ENCODE peak calls at places on chromosomes 5 and 9, in nine cellular contexts. Z is foreskin fibroblast, C is esophagus squamous epithelium, W is neural progenitor cell, J is AG04449, T is ovary, L is psoas muscle, X is lung, F is mammary epithelial cell. P is an unnamed sample.

GRCh38 chr9:109816490-109816889 is 36.5 kb downstream of the PALM2AKAP2 start:
- DNase-seq in X (no peak), Z (peak), J (peak), W (no peak), L (no peak), F (peak), C (no peak), T (no peak), P (peak)

GRCh38 chr9:124835026-124835501 is 18.2 kb upstream of the WDR38 start:
- DNase-seq in J (no peak), X (no peak), T (peak), W (no peak), F (peak), L (peak), Z (no peak), C (no peak), P (no peak)

GRCh38 chr5:63959177-63959982 is 2.9 kb downstream of the HTR1A start:
- DNase-seq in Z (no peak), J (no peak), X (no peak), C (no peak), T (peak), W (peak), F (peak), L (no peak), P (no peak)

GRCh38 chr5:38291355-38291754 is 33.0 kb downstream of the EGFLAM start:
- DNase-seq in L (no peak), C (no peak), F (peak), T (no peak), W (no peak), J (no peak), Z (no peak), X (no peak), P (no peak)

GRCh38 chr9:116165912-116166311 is 12.3 kb downstream of the PAPPA start:
- DNase-seq in W (no peak), L (no peak), C (no peak), F (no peak), J (no peak), T (no peak), Z (no peak), X (no peak), P (no peak)

GRCh38 chr9:114746591-114746990 is 59.2 kb downstream of the TNFSF15 start:
- DNase-seq in Z (peak), J (no peak), W (peak), L (no peak), C (no peak), F (no peak), T (no peak), X (no peak), P (peak)

GRCh38 chr5:174410716-174411512 is 313.5 kb upstream of the MSX2 start:
- DNase-seq in T (no peak), L (no peak), J (no peak), Z (no peak), C (no peak), F (no peak), X (no peak), W (no peak), P (no peak)

GRCh38 chr9:72733896-72734295 is 212.5 kb downstream of the TMC1 start:
- DNase-seq in F (no peak), T (no peak), C (no peak), L (no peak), Z (no peak), J (no peak), W (no peak), X (no peak), P (no peak)

GRCh38 chr5:2848634-2849033 is 97.2 kb upstream of the IRX2 start:
- DNase-seq in L (no peak), Z (no peak), X (no peak), T (no peak), W (peak), J (no peak), C (no peak), F (peak), P (no peak)

GRCh38 chr5:177362871-177363507 is 5.3 kb downstream of the RGS14 start:
- DNase-seq in L (peak), X (peak), J (no peak), C (no peak), F (peak), T (peak), W (peak), Z (peak), P (peak)

GRCh38 chr9:89738137-89738932 is 133.5 kb downstream of the GADD45G start:
- DNase-seq in L (no peak), X (no peak), F (no peak), T (no peak), Z (no peak), J (no peak), C (no peak), W (peak), P (no peak)

GRCh38 chr5:6633469-6634326 is 458 bp downstream of the SRD5A1 start:
- DNase-seq in L (no peak), W (peak), Z (peak), F (peak), C (no peak), X (peak), T (no peak), J (no peak), P (no peak)

GRCh38 chr5:34905564-34905963 is 9.7 kb downstream of the RAD1 start:
- DNase-seq in T (no peak), F (no peak), X (no peak), L (no peak), W (no peak), Z (peak), C (no peak), J (no peak), P (no peak)

GRCh38 chr9:87854563-87854962 is 28.1 kb upstream of the SPATA31E1 start:
- DNase-seq in F (no peak), T (no peak), W (no peak), X (no peak), Z (no peak), J (no peak), C (no peak), L (no peak), P (no peak)

GRCh38 chr5:141476132-141476909 is 555 bp downstream of the PCDHGC3 start:
- DNase-seq in C (no peak), L (peak), T (peak), X (no peak), J (peak), W (peak), F (peak), Z (peak), P (peak)

GRCh38 chr9:3277200-3277599 is 248.6 kb downstream of the RFX3 start:
- DNase-seq in X (no peak), W (no peak), Z (no peak), C (no peak), F (no peak), L (no peak), J (no peak), T (no peak), P (no peak)
- H3K4me3 ChIP-seq in X (no peak), W (no peak), Z (no peak), C (no peak), F (no peak), L (no peak), J (no peak), T (no peak), P (no peak)

GRCh38 chr9:70765935-70766334 is 351.5 kb upstream of the KLF9 start:
- DNase-seq in F (no peak), Z (no peak), X (no peak), J (no peak), L (no peak), C (no peak), T (no peak), W (no peak), P (no peak)

GRCh38 chr9:70761139-70761538 is 346.7 kb upstream of the KLF9 start:
- DNase-seq in X (no peak), Z (no peak), T (no peak), C (no peak), L (no peak), W (no peak), F (no peak), J (no peak), P (no peak)

DNA sequence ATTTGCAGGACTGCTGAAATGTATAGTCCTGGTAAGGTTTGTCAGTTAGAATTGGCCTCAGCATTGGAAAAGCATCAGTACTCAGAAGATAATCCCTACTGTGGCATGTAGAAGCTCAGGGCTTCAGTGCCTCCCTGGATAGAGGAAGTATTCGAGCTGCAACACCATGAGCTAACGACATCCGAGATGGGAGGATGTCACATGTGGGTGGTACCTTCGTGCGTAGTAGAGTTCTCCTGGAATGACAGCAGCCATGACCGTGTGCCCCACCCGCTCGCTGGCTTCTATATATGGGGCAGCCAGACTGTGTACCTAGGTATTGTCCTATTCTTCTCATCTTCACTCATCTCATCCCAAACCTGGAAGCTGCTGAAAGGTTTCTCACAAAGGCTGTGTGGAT is 345.8 kb upstream of the KLF9 start:
- DNase-seq in X (no peak), J (no peak), Z (no peak), F (no peak), T (no peak), C (no peak), L (no peak), W (no peak), P (no peak)
- TF ChIP-seq CTCF in X (no peak), J (no peak), Z (no peak), F (no peak), T (no peak), C (no peak), L (no peak), W (no peak), P (no peak)

DNA sequence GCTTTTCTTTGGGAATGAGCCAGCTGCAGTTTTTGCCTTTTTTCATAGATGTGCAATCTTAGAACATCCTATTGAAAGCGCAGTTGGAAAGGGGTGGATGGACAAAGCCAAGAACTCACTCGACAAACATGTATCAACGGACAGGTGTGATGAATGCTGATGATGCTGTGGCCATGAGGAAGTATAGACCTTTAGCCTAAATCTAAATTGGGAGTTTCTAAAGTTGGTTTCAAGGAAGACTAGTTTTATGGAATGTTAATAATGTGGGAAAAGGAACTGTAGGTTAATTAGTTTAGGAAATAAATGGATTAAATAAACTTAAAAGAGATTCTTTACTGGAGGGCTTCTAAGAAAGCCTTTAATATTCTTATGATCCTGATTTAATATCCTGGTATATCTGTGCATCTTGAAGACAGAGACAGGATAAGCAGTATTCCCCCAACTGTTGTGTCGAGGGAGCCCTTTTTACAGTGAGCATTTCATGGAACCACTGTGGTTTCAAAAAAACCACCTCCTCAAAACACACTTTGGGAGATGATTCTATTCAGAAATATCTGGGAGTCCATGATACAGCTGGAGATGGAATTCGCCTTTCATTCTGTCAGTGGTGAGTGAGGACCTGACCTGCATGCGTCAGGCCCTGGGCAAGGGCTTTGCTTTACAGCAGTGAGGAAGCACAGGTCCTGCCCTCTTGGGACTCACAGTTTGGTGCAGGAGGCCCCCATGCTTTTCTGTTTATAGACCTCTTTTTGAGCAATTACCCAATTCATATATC is 82.6 kb downstream of the AOPEP start:
- DNase-seq in Z (no peak), F (no peak), W (no peak), C (no peak), T (no peak), L (no peak), J (no peak), X (no peak), P (no peak)
- H3K4me3 ChIP-seq in Z (no peak), F (no peak), W (no peak), C (no peak), T (no peak), L (no peak), J (no peak), X (no peak), P (no peak)

GRCh38 chr5:77987331-77987730 is 211.2 kb upstream of the TBCA start:
- DNase-seq in X (no peak), Z (no peak), J (no peak), L (no peak), W (peak), F (no peak), T (no peak), C (no peak), P (no peak)

GRCh38 chr5:77986261-77986660 is 210.1 kb upstream of the TBCA start:
- DNase-seq in T (no peak), W (no peak), Z (no peak), J (no peak), F (no peak), L (no peak), X (no peak), C (no peak), P (no peak)

GRCh38 chr5:77984587-77984986 is 208.4 kb upstream of the TBCA start:
- DNase-seq in F (no peak), W (peak), Z (no peak), L (no peak), T (no peak), J (no peak), X (no peak), C (no peak), P (no peak)

GRCh38 chr5:77985247-77985646 is 209.1 kb upstream of the TBCA start:
- DNase-seq in Z (no peak), F (no peak), W (no peak), L (no peak), J (no peak), T (no peak), C (no peak), X (no peak), P (no peak)

DNA sequence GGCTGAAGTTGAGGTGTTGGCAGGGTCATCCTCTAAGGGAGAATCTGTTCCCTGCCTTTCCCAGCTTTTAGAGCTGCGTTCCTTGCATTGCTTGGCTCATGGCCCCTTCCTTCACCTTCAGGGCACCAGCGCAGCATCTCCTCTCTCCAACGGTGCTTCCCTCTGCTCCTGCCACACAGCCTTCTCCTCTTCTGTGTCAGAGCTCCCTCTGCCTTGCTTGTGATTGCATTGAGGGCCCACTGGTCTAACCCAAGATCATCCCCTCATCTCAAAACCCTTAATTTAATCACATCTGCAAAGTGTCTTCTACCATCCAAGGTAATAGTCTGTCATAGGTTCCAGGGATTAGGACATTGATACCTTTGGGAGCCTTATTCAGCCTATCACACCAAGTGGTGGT is 205.7 kb upstream of the TBCA start:
- DNase-seq in W (no peak), Z (no peak), F (no peak), C (no peak), J (no peak), L (no peak), T (no peak), X (no peak), P (no peak)
- TF ChIP-seq CTCF in W (no peak), Z (no peak), F (no peak), C (no peak), J (no peak), L (no peak), T (no peak), X (no peak), P (no peak)

GRCh38 chr9:16221822-16222547 is 648.5 kb downstream of the BNC2 start:
- DNase-seq in T (no peak), Z (peak), C (no peak), L (no peak), W (no peak), F (no peak), X (no peak), J (no peak), P (no peak)
- H3K4me3 ChIP-seq in T (no peak), Z (no peak), C (no peak), L (no peak), W (no peak), F (no peak), X (no peak), J (no peak), P (no peak)

GRCh38 chr5:146952168-146952567 is 73.6 kb upstream of the PPP2R2B start:
- DNase-seq in T (no peak), C (no peak), F (no peak), Z (no peak), W (peak), X (no peak), L (no peak), J (no peak), P (no peak)

GRCh38 chr5:146944764-146945710 is 66.5 kb upstream of the PPP2R2B start:
- DNase-seq in T (no peak), L (no peak), W (no peak), C (no peak), X (no peak), F (no peak), J (no peak), Z (no peak), P (no peak)

GRCh38 chr5:146948666-146949065 is 70.1 kb upstream of the PPP2R2B start:
- DNase-seq in T (no peak), Z (no peak), X (no peak), F (no peak), C (no peak), W (no peak), J (no peak), L (no peak), P (no peak)

GRCh38 chr5:146945722-146946121 is 67.2 kb upstream of the PPP2R2B start:
- DNase-seq in J (no peak), F (no peak), L (no peak), T (no peak), X (no peak), C (no peak), Z (no peak), W (no peak), P (no peak)

DNA sequence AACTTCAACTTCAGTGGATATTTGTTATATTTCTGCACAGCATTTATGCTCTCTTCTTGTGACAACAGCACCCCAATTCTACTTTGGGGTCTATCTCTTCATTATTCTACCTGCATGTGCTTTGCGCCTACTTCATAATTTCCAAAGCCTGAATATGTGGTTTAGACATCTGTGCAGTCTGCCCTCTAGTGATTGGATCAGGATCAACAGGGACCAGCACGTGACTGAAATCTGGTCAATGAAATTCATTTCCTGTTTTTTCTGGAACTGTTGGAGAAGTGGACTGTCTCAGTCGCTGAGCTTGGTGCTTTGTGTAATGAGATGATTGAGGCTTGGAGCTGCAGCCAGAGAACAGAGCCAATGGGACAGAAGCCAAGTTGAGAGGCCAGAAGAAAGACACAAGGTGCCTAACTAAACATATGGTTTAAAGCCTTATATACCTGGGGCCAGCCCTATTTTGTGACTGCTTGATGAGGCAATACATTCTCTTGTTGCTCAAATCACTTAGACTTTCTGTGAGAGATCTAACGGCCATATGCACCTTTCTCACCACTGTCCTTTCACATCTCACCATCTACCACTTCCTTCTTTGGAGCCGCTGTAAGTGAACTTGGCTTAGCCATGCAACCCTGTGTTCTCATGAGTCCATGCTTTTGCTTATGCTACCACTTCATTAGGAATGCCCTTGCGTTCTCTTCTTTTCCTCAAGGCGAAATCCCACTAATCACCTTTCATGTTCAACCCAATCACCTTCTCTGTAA is 68.8 kb upstream of the PPP2R2B start:
- DNase-seq in C (no peak), L (no peak), F (peak), Z (no peak), W (peak), T (no peak), J (no peak), X (no peak), P (no peak)
- TF ChIP-seq CTCF in C (no peak), L (no peak), F (peak), Z (no peak), W (peak), T (no peak), J (no peak), X (no peak), P (peak)